ENCODE peak calls at places on chromosomes 16 and 17, in four cellular contexts. T, Q, U and F are unnamed samples.

GRCh38 chr17:40810505-40810904 is 10.7 kb upstream of the KRT28 start:
- DNase-seq in Q (no peak), U (no peak), T (no peak), F (no peak)

GRCh38 chr16:49499018-49499785 is 125.6 kb downstream of the C16orf78 start:
- DNase-seq in T (no peak), Q (peak), U (peak), F (no peak)

GRCh38 chr17:79633937-79634813 is 23.3 kb upstream of the RBFOX3 start:
- DNase-seq in Q (peak), T (no peak), U (peak), F (no peak)

GRCh38 chr17:38815576-38816193 is 9.4 kb downstream of the CWC25 start:
- DNase-seq in T (peak), Q (no peak), U (no peak), F (no peak)

GRCh38 chr16:65788434-65789147 is 577.9 kb upstream of the CDH5 start:
- DNase-seq in U (no peak), Q (no peak), T (no peak), F (no peak)

GRCh38 chr16:89557230-89557935 is 3.1 kb upstream of the RPL13 start:
- DNase-seq in U (peak), T (peak), Q (no peak), F (peak)

GRCh38 chr17:38881600-38882191 is 11.8 kb downstream of the LASP1 start:
- DNase-seq in T (peak), Q (peak), U (peak), F (no peak)

GRCh38 chr17:81018044-81018802 is 16.7 kb upstream of the BAIAP2 start:
- DNase-seq in U (peak), Q (no peak), T (peak), F (no peak)

GRCh38 chr17:67619555-67619954 is 98.2 kb upstream of the NOL11 start:
- DNase-seq in U (no peak), Q (no peak), T (no peak), F (no peak)

GRCh38 chr17:64177346-64178010 is 47.5 kb upstream of the ERN1 start:
- DNase-seq in Q (no peak), T (no peak), U (no peak), F (no peak)

GRCh38 chr16:85716016-85716679 is 27.4 kb upstream of the GINS2 start:
- DNase-seq in Q (no peak), T (no peak), U (no peak), F (no peak)

GRCh38 chr16:75206749-75207451 is at the start of gene CTRB2:
- DNase-seq in T (peak), U (no peak), Q (no peak), F (no peak)

GRCh38 chr17:61130320-61130719 is 269.3 kb upstream of the TBX2 start:
- DNase-seq in Q (no peak), U (no peak), T (no peak), F (no peak)

GRCh38 chr17:45197555-45198334 is 23.9 kb upstream of the FMNL1 start:
- DNase-seq in Q (peak), T (peak), U (peak), F (peak)
- TF ChIP-seq CTCF in Q (peak), T (peak), U (peak), F (peak)

GRCh38 chr17:58529275-58529674 is 14.8 kb upstream of the MTMR4 start:
- DNase-seq in T (no peak), Q (no peak), U (no peak), F (no peak)
- H3K4me3 ChIP-seq in T (no peak), Q (no peak), U (no peak), F (no peak)

GRCh38 chr17:9115446-9116265 is 94.3 kb downstream of the NTN1 start:
- DNase-seq in U (peak), T (no peak), Q (peak), F (no peak)
- TF ChIP-seq CTCF in U (peak), T (no peak), Q (peak), F (no peak)

GRCh38 chr17:57947369-57947768 is 7.8 kb downstream of the CUEDC1 start:
- DNase-seq in U (no peak), Q (no peak), T (no peak), F (no peak)
- H3K4me3 ChIP-seq in U (peak), Q (peak), T (peak), F (no peak)